ENCODE peak calls at places on chromosomes 16 and 17, in nine cellular contexts. A, L, G, T, Q, H, K, S and X are unnamed samples.

GRCh38 chr17:65039349-65039988 is 17.1 kb downstream of the GNA13 start:
- DNase-seq in A (no peak), L (no peak), G (no peak), T (no peak), Q (no peak), H (peak; percentile 67), K (no peak), S (no peak), X (no peak)

GRCh38 chr17:82882715-82883446 is 43.1 kb upstream of the ZNF750 start:
- DNase-seq in A (no peak), L (no peak), G (peak; percentile 33), T (no peak), Q (peak; percentile 75), H (peak; percentile 71), K (no peak), S (no peak), X (no peak)

GRCh38 chr16:49635591-49636581 is 220.0 kb downstream of the ZNF423 start:
- DNase-seq in A (no peak), L (no peak), G (no peak), T (no peak), Q (no peak), H (no peak), K (no peak), S (no peak), X (no peak)

GRCh38 chr17:76146053-76146875 is 5.2 kb upstream of the FOXJ1 start:
- DNase-seq in A (no peak), L (no peak), G (no peak), T (peak; percentile 2), Q (no peak), H (no peak), K (no peak), S (no peak), X (no peak)

GRCh38 chr17:72840019-72840418 is 252.5 kb downstream of the SLC39A11 start:
- DNase-seq in A (no peak), L (no peak), G (no peak), T (no peak), Q (no peak), H (no peak), K (no peak), S (no peak), X (no peak)

GRCh38 chr17:1491406-1492248 is 859 bp downstream of the MYO1C start:
- DNase-seq in A (peak; percentile 80), L (no peak), G (no peak), T (peak; percentile 35), Q (peak; percentile 78), H (peak; percentile 78), K (no peak), S (peak; percentile 26), X (no peak)

GRCh38 chr17:59761385-59762021 is 54.0 kb downstream of the VMP1 start:
- DNase-seq in A (no peak), L (no peak), G (no peak), T (peak; percentile 72), Q (no peak), H (no peak), K (peak; percentile 92), S (no peak), X (peak; percentile 60)

GRCh38 chr17:10151667-10152496 is 46.5 kb downstream of the GAS7 start:
- DNase-seq in A (no peak), L (no peak), G (no peak), T (no peak), Q (peak; percentile 35), H (peak; percentile 70), K (no peak), S (no peak), X (no peak)

GRCh38 chr17:7441202-7441705 is 1.9 kb downstream of the FGF11 start:
- DNase-seq in A (no peak), L (no peak), G (no peak), T (no peak), Q (no peak), H (no peak), K (no peak), S (no peak), X (no peak)

GRCh38 chr17:281365-281999 is 71.1 kb downstream of the RPH3AL start:
- DNase-seq in A (no peak), L (no peak), G (no peak), T (no peak), Q (no peak), H (no peak), K (no peak), S (no peak), X (no peak)

GRCh38 chr17:6241381-6241780 is 171.2 kb downstream of the WSCD1 start:
- DNase-seq in A (no peak), L (no peak), G (no peak), T (no peak), Q (no peak), H (no peak), K (no peak), S (no peak), X (no peak)

GRCh38 chr17:258906-259305 is 77.5 kb upstream of the DOC2B start:
- DNase-seq in A (no peak), L (no peak), G (no peak), T (no peak), Q (peak; percentile 12), H (no peak), K (no peak), S (no peak), X (no peak)

GRCh38 chr17:72715906-72716572 is 376.4 kb downstream of the SLC39A11 start:
- DNase-seq in A (no peak), L (peak; percentile 68), G (no peak), T (peak; percentile 98), Q (no peak), H (no peak), K (peak; percentile 94), S (no peak), X (peak; percentile 89)

DNA sequence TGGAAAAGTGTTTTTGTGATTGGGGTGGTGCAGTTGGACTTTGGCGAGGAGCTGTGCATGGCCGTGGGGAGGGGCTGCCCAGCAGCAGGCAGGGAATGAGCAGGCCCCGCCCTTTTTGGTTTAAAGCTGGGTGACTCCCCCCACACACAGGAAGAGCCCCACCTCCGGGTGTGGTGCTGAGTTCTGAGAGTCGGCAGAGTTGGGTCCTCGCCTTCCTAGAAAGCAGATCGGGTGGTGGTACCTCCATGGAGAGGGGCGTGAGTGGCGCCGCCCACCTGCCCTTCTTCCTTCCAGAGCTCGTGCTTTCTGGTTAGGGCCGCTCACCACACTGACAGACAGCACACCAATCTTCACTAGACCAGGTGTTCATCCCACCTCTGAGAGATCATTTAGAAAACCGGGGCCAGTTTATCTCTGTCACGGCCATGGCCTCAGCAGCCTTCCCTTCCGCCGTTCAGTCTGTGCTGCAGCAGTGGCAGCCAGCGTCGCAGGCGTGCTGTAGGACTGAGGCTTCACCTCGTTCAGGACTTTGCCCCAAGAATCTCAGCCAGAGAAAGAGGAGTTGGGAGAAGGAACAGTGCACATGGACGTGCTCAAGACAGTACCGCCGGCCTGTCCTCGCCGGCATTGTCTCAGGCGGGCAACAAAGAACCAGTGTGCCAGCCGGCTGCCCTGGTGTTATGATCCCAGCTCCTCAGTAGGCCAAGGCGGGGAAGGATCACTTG is 144.0 kb upstream of the CHMP6 start:
- DNase-seq in A (no peak), L (no peak), G (no peak), T (no peak), Q (peak; percentile 79), H (no peak), K (no peak), S (no peak), X (no peak)
- TF ChIP-seq CTCF in A (no peak), L (no peak), G (no peak), T (no peak), Q (no peak), H (no peak), K (no peak), S (no peak), X (no peak)

DNA sequence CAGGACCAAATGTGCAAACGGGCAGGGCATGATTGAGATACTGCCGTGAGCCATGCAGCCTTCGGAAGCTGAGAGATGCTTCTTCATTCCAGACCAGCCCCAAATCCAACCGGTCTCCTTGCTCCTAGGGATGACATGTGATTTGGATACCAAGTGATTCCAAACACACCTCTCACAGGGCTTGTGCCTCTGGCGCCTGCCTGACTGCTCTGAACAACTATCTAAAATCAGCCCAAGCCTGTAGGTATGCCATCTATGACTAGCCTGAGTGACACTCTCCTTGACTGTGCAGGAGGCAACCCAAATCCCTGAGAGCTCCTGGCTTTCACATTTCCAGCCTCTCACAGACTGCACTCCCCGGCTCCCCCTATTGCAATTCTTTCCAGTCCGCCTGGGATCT is 20.3 kb downstream of the DYNC1LI2 start:
- DNase-seq in A (no peak), L (no peak), G (no peak), T (no peak), Q (no peak), H (no peak), K (no peak), S (no peak), X (no peak)
- TF ChIP-seq CTCF in A (no peak), L (no peak), G (no peak), T (no peak), Q (no peak), H (no peak), K (no peak), S (no peak), X (no peak)

GRCh38 chr17:30969989-30970680 is 704 bp upstream of the RNF135 start:
- DNase-seq in A (no peak), L (no peak), G (no peak), T (no peak), Q (peak; percentile 70), H (peak; percentile 81), K (no peak), S (no peak), X (peak; percentile 23)

GRCh38 chr17:30975042-30975820 is 4.4 kb downstream of the RNF135 start:
- DNase-seq in A (no peak), L (no peak), G (no peak), T (no peak), Q (no peak), H (no peak), K (no peak), S (no peak), X (no peak)

GRCh38 chr17:30970757-30971567 is at the start of gene RNF135:
- DNase-seq in A (peak; percentile 84), L (peak; percentile 72), G (peak; percentile 37), T (peak; percentile 88), Q (peak; percentile 90), H (peak; percentile 84), K (peak; percentile 75), S (peak; percentile 63), X (peak; percentile 75)
- TF ChIP-seq CTCF in A (peak; percentile 45), L (no peak), G (peak; percentile 29), T (peak; percentile 5), Q (no peak), H (peak; percentile 43), K (peak; percentile 30), S (peak; percentile 54), X (peak; percentile 57)

GRCh38 chr17:74153821-74154430 is 49.6 kb upstream of the RPL38 start:
- DNase-seq in A (no peak), L (no peak), G (no peak), T (no peak), Q (no peak), H (no peak), K (no peak), S (no peak), X (no peak)
- TF ChIP-seq CTCF in A (no peak), L (no peak), G (no peak), T (no peak), Q (no peak), H (no peak), K (no peak), S (no peak), X (no peak)

GRCh38 chr17:34852614-34853013 is 108.6 kb downstream of the CCT6B start:
- DNase-seq in A (no peak), L (no peak), G (no peak), T (no peak), Q (no peak), H (no peak), K (no peak), S (no peak), X (no peak)
- TF ChIP-seq CTCF in A (no peak), L (no peak), G (no peak), T (no peak), Q (no peak), H (no peak), K (no peak), S (no peak), X (peak; percentile 7)

GRCh38 chr17:14297161-14297851 is 3.6 kb upstream of the HS3ST3B1 start:
- DNase-seq in A (peak; percentile 67), L (no peak), G (no peak), T (peak; percentile 51), Q (no peak), H (peak; percentile 48), K (no peak), S (no peak), X (no peak)
- TF ChIP-seq CTCF in A (peak; percentile 52), L (peak; percentile 29), G (peak; percentile 8), T (peak; percentile 1), Q (no peak), H (no peak), K (peak; percentile 20), S (peak; percentile 61), X (peak; percentile 50)